ENCODE peak calls at places on chromosome 1, in seven cellular contexts. W is thoracic aorta, Q is progenitor cell of endocrine pancreas, C is NCI-H2171, X is HFF-Myc, L is SK-N-DZ, F is posterior vena cava. J is an unnamed sample.

GRCh38 chr1:200038987-200039848 is 11.7 kb downstream of the NR5A2 start:
- DNase-seq in L (no peak), W (no peak), F (peak; percentile 84), C (peak; percentile 8), Q (no peak), X (no peak), J (no peak)

GRCh38 chr1:54287821-54288220 is 87.9 kb downstream of the MRPL37 start:
- DNase-seq in C (no peak), L (no peak), X (no peak), W (peak; percentile 36), Q (no peak), F (no peak), J (no peak)

GRCh38 chr1:154402409-154402921 is 2.7 kb upstream of the IL6R start:
- DNase-seq in Q (no peak), X (no peak), W (no peak), L (no peak), C (no peak), F (no peak), J (no peak)

GRCh38 chr1:86993269-86993985 is 79.0 kb downstream of the HS2ST1 start:
- DNase-seq in Q (no peak), C (no peak), W (no peak), F (no peak), L (no peak), X (no peak), J (no peak)

GRCh38 chr1:59107516-59107915 is 189.4 kb upstream of the FGGY start:
- DNase-seq in F (peak; percentile 81), Q (no peak), W (peak; percentile 34), X (no peak), L (no peak), C (peak; percentile 84), J (peak; percentile 94)

GRCh38 chr1:50978852-50979781 is 9.1 kb downstream of the CDKN2C start:
- DNase-seq in F (no peak), X (no peak), Q (no peak), C (peak; percentile 51), W (no peak), L (peak; percentile 46), J (peak; percentile 78)

GRCh38 chr1:224503161-224504118 is 68.8 kb upstream of the WDR26 start:
- DNase-seq in X (no peak), W (peak; percentile 78), C (peak; percentile 83), Q (peak; percentile 42), F (peak; percentile 95), L (peak; percentile 67), J (peak; percentile 98)

GRCh38 chr1:91500756-91501526 is at the start of gene CDC7:
- DNase-seq in C (peak; percentile 84), W (peak; percentile 58), Q (peak; percentile 90), F (peak; percentile 97), L (peak; percentile 92), X (peak; percentile 72), J (peak; percentile 86)

GRCh38 chr1:151436985-151437384 is 22.3 kb downstream of the POGZ start:
- DNase-seq in L (no peak), C (no peak), W (no peak), Q (no peak), X (no peak), F (no peak), J (no peak)